ENCODE peak calls at places on chromosomes 2 and 18, in five cellular contexts. P is B cell, U is WTC11, L is neural crest cell, B is GM12865. O is an unnamed sample.

GRCh38 chr2:43102366-43103092 is 123.9 kb downstream of the ZFP36L2 start:
- DNase-seq in P (no peak), U (no peak), L (no peak), B (no peak), O (no peak)

GRCh38 chr18:9750606-9751304 is 42.7 kb downstream of the RAB31 start:
- DNase-seq in P (no peak), U (no peak), L (no peak), B (no peak), O (no peak)

GRCh38 chr2:134988994-134989605 is 58.1 kb downstream of the MAP3K19 start:
- DNase-seq in P (no peak), U (no peak), L (no peak), B (peak; percentile 9), O (peak; percentile 43)

GRCh38 chr2:110946892-110947291 is 173.8 kb upstream of the BCL2L11 start:
- DNase-seq in P (no peak), U (no peak), L (no peak), B (no peak), O (no peak)

GRCh38 chr18:13813271-13813849 is 10.6 kb upstream of the MC5R start:
- DNase-seq in P (peak; percentile 48), U (peak; percentile 72), L (peak; percentile 73), B (peak; percentile 52), O (peak; percentile 37)

GRCh38 chr2:109098921-109099273 is 30.1 kb upstream of the SH3RF3 start:
- DNase-seq in P (no peak), U (no peak), L (no peak), B (no peak), O (no peak)

GRCh38 chr2:126543081-126543480 is 112.9 kb upstream of the GYPC start:
- DNase-seq in P (no peak), U (no peak), L (no peak), B (no peak), O (no peak)

GRCh38 chr18:52897611-52898010 is 557.6 kb downstream of the DCC start:
- DNase-seq in P (no peak), U (no peak), L (no peak), B (no peak), O (no peak)

GRCh38 chr2:209901187-209901586 is 101.3 kb upstream of the RPE start:
- DNase-seq in P (no peak), U (no peak), L (no peak), B (no peak), O (no peak)

GRCh38 chr2:9753276-9753600 is 90.0 kb upstream of the TAF1B start:
- DNase-seq in P (no peak), U (no peak), L (no peak), B (peak; percentile 94), O (peak; percentile 96)

GRCh38 chr18:47251289-47252120 is at the start of gene SKOR2:
- DNase-seq in P (no peak), U (peak; percentile 55), L (no peak), B (no peak), O (no peak)

GRCh38 chr2:9364791-9365497 is 58.4 kb downstream of the ITGB1BP1 start:
- DNase-seq in P (no peak), U (no peak), L (no peak), B (no peak), O (no peak)

GRCh38 chr2:79972661-79973060 is 331.9 kb downstream of the LRRTM1 start:
- DNase-seq in P (no peak), U (no peak), L (no peak), B (no peak), O (no peak)

GRCh38 chr2:217090884-217091283 is 231.0 kb upstream of the TNP1 start:
- DNase-seq in P (no peak), U (no peak), L (no peak), B (no peak), O (no peak)

GRCh38 chr2:127672341-127673303 is 2.7 kb downstream of the LIMS2 start:
- DNase-seq in P (no peak), U (no peak), L (no peak), B (no peak), O (no peak)

GRCh38 chr2:170238776-170239175 is 60.8 kb downstream of the MYO3B start:
- DNase-seq in P (no peak), U (no peak), L (no peak), B (no peak), O (no peak)

GRCh38 chr2:233111427-233111826 is 51.3 kb downstream of the INPP5D start:
- DNase-seq in P (no peak), U (no peak), L (no peak), B (no peak), O (no peak)

GRCh38 chr2:83251473-83251872 is 1207.6 kb downstream of the SUCLG1 start:
- DNase-seq in P (no peak), U (no peak), L (no peak), B (no peak), O (no peak)

GRCh38 chr2:207676827-207677354 is 34.5 kb upstream of the CCNYL1 start:
- DNase-seq in P (no peak), U (no peak), L (no peak), B (peak; percentile 24), O (peak; percentile 67)

GRCh38 chr2:136531731-136532130 is 233.6 kb upstream of the THSD7B start:
- DNase-seq in P (no peak), U (no peak), L (no peak), B (no peak), O (no peak)

GRCh38 chr2:19569300-19569791 is 210.9 kb upstream of the OSR1 start:
- DNase-seq in P (no peak), U (no peak), L (no peak), B (no peak), O (no peak)

GRCh38 chr18:21735452-21736015 is 5.1 kb upstream of the MIB1 start:
- DNase-seq in P (no peak), U (peak; percentile 62), L (peak; percentile 42), B (no peak), O (peak; percentile 25)

GRCh38 chr2:231925303-231926179 is 655 bp downstream of the NPPC start:
- DNase-seq in P (peak; percentile 56), U (peak; percentile 88), L (peak; percentile 89), B (peak; percentile 86), O (peak; percentile 64)

GRCh38 chr2:127061377-127062273 is 45.3 kb downstream of the BIN1 start:
- DNase-seq in P (no peak), U (no peak), L (no peak), B (no peak), O (no peak)

GRCh38 chr2:208354964-208355381 is 51.6 kb upstream of the PTH2R start:
- DNase-seq in P (no peak), U (no peak), L (no peak), B (no peak), O (no peak)

GRCh38 chr18:9488535-9488934 is 13.2 kb downstream of the RALBP1 start:
- DNase-seq in P (no peak), U (no peak), L (no peak), B (no peak), O (no peak)

GRCh38 chr18:57561728-57562423 is 24.6 kb downstream of the FECH start:
- DNase-seq in P (no peak), U (no peak), L (peak; percentile 45), B (peak; percentile 66), O (peak; percentile 46)

GRCh38 chr2:41698787-41699422 is 348.9 kb upstream of the PKDCC start:
- DNase-seq in P (no peak), U (peak; percentile 78), L (peak; percentile 48), B (peak; percentile 41), O (no peak)

GRCh38 chr2:121329786-121330185 is 44.8 kb upstream of the TFCP2L1 start:
- DNase-seq in P (no peak), U (no peak), L (no peak), B (no peak), O (no peak)

GRCh38 chr2:38672445-38673364 is 6.8 kb downstream of the GALM start:
- DNase-seq in P (no peak), U (no peak), L (no peak), B (no peak), O (no peak)

GRCh38 chr18:61681065-61681464 is 211.7 kb downstream of the RNF152 start:
- DNase-seq in P (no peak), U (no peak), L (no peak), B (no peak), O (no peak)

GRCh38 chr2:159982270-159982669 is 80.1 kb downstream of the PLA2R1 start:
- DNase-seq in P (no peak), U (no peak), L (no peak), B (no peak), O (peak; percentile 70)

GRCh38 chr2:239800785-239801184 is 224.4 kb downstream of the NDUFA10 start:
- DNase-seq in P (no peak), U (peak; percentile 1), L (no peak), B (no peak), O (no peak)

GRCh38 chr2:241897231-241897916 is 27.8 kb downstream of the RTP5 start:
- DNase-seq in P (no peak), U (no peak), L (no peak), B (no peak), O (no peak)

DNA sequence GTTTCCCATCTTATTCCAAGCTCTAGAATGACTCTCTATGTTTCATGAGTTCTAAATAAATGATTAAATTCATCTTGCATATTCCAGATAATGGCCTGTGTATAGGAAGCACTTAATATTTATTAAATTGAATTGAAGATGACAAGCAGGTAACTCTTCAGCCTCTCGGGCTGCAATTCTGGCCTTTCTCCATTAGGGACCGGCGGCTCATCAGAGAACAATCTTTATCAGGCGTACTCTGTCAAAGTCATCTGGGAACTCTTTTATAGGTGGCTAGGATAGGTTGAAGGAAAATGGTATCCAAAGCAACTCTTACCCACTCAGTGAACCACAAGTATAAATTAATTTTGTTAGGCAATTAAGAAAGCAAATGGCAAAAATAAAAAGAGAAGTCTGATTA is 308.5 kb downstream of the NOL4 start:
- DNase-seq in P (no peak), U (peak; percentile 26), L (no peak), B (peak; percentile 10), O (no peak)
- TF ChIP-seq CTCF in P (no peak), U (no peak), L (peak; percentile 38), B (peak; percentile 2), O (no peak)

GRCh38 chr18:45137089-45137423 is 456.4 kb downstream of the SETBP1 start:
- DNase-seq in P (no peak), U (no peak), L (no peak), B (no peak), O (no peak)
- TF ChIP-seq CTCF in P (no peak), U (no peak), L (no peak), B (no peak), O (no peak)

DNA sequence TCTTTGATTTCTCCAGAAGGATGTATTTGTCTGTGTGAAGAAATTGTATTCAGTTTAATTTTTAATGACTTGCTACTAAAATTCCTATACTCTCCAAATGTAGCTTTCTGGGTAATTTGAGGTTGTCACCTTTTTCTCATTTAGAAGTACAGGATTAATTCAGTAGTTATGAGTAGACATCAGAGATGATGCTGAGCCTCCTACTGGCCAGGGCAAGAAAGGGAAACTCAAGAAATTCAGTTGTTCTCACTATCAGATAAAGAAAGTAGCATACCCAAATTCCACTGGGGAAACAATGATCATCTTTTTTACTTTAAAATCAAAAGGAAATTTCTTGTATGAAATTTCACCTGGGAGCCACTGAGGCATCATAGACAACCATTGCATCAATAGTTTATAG is 199.4 kb downstream of the SATB2 start:
- DNase-seq in P (no peak), U (no peak), L (no peak), B (peak; percentile 5), O (no peak)
- TF ChIP-seq CTCF in P (no peak), U (no peak), L (peak; percentile 16), B (peak; percentile 21), O (peak; percentile 69)

GRCh38 chr2:100033976-100034375 is 108.4 kb downstream of the AFF3 start:
- DNase-seq in P (no peak), U (no peak), L (no peak), B (no peak), O (no peak)

GRCh38 chr2:100034431-100034830 is 108.0 kb downstream of the AFF3 start:
- DNase-seq in P (no peak), U (no peak), L (no peak), B (no peak), O (no peak)

GRCh38 chr2:100031604-100032003 is 110.8 kb downstream of the AFF3 start:
- DNase-seq in P (no peak), U (no peak), L (no peak), B (no peak), O (no peak)

GRCh38 chr2:100029460-100029859 is 112.9 kb downstream of the AFF3 start:
- DNase-seq in P (no peak), U (no peak), L (no peak), B (no peak), O (no peak)
- TF ChIP-seq CTCF in P (no peak), U (no peak), L (peak; percentile 32), B (no peak), O (peak; percentile 40)